ENCODE peak calls at places on chromosomes 3 and 15, in eight cellular contexts. M is endothelial cell, C is fibroblast of mammary gland, Z is adrenal gland, N is IMR-90, V is WERI-Rb-1, W is progenitor cell of endocrine pancreas, L is dorsolateral prefrontal cortex. P is an unnamed sample.
A peak's percentile ranks its signal among the peaks of the same experiment; 100 is the strongest.

GRCh38 chr15:28935316-28935715 is 49.5 kb downstream of the APBA2 start:
- DNase-seq in Z (no peak), V (no peak), M (peak; percentile 37), W (no peak), L (no peak), N (no peak), C (no peak), P (no peak)

GRCh38 chr15:70328137-70329115 is 230.7 kb upstream of the TLE3 start:
- DNase-seq in M (no peak), V (no peak), Z (peak; percentile 43), N (peak; percentile 48), L (no peak), W (no peak), C (peak; percentile 84), P (peak; percentile 79)

GRCh38 chr3:43144811-43145490 is 39.1 kb upstream of the POMGNT2 start:
- DNase-seq in N (peak; percentile 59), W (no peak), M (no peak), V (no peak), L (no peak), C (peak; percentile 87), Z (peak; percentile 39), P (no peak)

GRCh38 chr3:175895731-175896130 is 1036.6 kb downstream of the NAALADL2 start:
- DNase-seq in M (no peak), L (no peak), N (no peak), Z (no peak), W (no peak), V (no peak), C (no peak), P (no peak)

GRCh38 chr15:38041576-38041975 is 107.1 kb downstream of the TMCO5A start:
- DNase-seq in L (no peak), Z (no peak), N (peak; percentile 77), C (peak; percentile 66), W (no peak), M (no peak), V (no peak), P (no peak)

GRCh38 chr3:149833241-149833640 is 20.2 kb downstream of the RNF13 start:
- DNase-seq in L (no peak), Z (no peak), M (no peak), W (no peak), V (no peak), N (no peak), C (no peak), P (no peak)

GRCh38 chr3:14290631-14291385 is 111.6 kb upstream of the SLC6A6 start:
- DNase-seq in L (no peak), M (no peak), V (no peak), C (peak; percentile 36), W (no peak), N (no peak), Z (no peak), P (no peak)

GRCh38 chr15:68638953-68639500 is 60.2 kb downstream of the CORO2B start:
- DNase-seq in L (no peak), M (no peak), Z (no peak), N (peak; percentile 57), C (peak; percentile 80), V (no peak), W (no peak), P (no peak)

GRCh38 chr15:55564347-55565145 is 23.6 kb downstream of the PYGO1 start:
- DNase-seq in V (no peak), N (no peak), Z (no peak), C (no peak), L (no peak), M (no peak), W (no peak), P (no peak)

GRCh38 chr3:97691354-97691753 is 73.2 kb upstream of the ARL6 start:
- DNase-seq in M (no peak), V (no peak), C (no peak), Z (no peak), N (no peak), L (no peak), W (no peak), P (no peak)

GRCh38 chr3:43307226-43307625 is 20.9 kb downstream of the SNRK start:
- DNase-seq in N (peak; percentile 11), V (no peak), M (no peak), Z (no peak), C (no peak), L (no peak), W (no peak), P (no peak)

GRCh38 chr3:141076821-141077571 is 25.8 kb downstream of the SPSB4 start:
- DNase-seq in M (no peak), N (peak; percentile 52), Z (peak; percentile 39), V (peak; percentile 66), W (no peak), L (no peak), C (peak; percentile 51), P (no peak)

GRCh38 chr15:25251700-25252390 is 187.0 kb downstream of the UBE3A start:
- DNase-seq in M (no peak), L (peak; percentile 22), V (no peak), W (peak; percentile 7), N (no peak), Z (no peak), C (no peak), P (peak; percentile 81)

GRCh38 chr3:153768559-153769469 is 352.4 kb upstream of the ARHGEF26 start:
- DNase-seq in N (peak; percentile 61), L (no peak), Z (no peak), W (peak; percentile 12), V (peak; percentile 52), C (peak; percentile 72), M (peak; percentile 51), P (no peak)

GRCh38 chr15:74954515-74954914 is 2.1 kb downstream of the RPP25 start:
- DNase-seq in L (no peak), V (peak; percentile 86), N (peak; percentile 84), Z (peak; percentile 90), M (peak; percentile 22), W (no peak), C (peak; percentile 25), P (no peak)

GRCh38 chr3:113278599-113278955 is 67.2 kb downstream of the BOC start:
- DNase-seq in M (no peak), L (no peak), Z (no peak), V (no peak), W (no peak), C (no peak), N (no peak), P (no peak)

GRCh38 chr15:24684313-24684712 is 8.7 kb downstream of the NPAP1 start:
- DNase-seq in Z (no peak), W (no peak), V (no peak), C (no peak), L (no peak), M (no peak), N (no peak), P (no peak)

GRCh38 chr15:89399390-89400120 is 64.9 kb upstream of the POLG start:
- DNase-seq in Z (no peak), W (no peak), N (no peak), V (peak; percentile 89), L (no peak), M (peak; percentile 63), C (peak; percentile 6), P (no peak)
- TF ChIP-seq CTCF in Z (no peak), W (peak; percentile 69), N (no peak), V (peak; percentile 72), L (peak; percentile 44), M (peak; percentile 64), C (peak; percentile 29), P (peak; percentile 46)

GRCh38 chr3:22729981-22730380 is 473.1 kb upstream of the UBE2E2 start:
- DNase-seq in V (no peak), L (no peak), C (peak; percentile 7), W (no peak), N (peak; percentile 0), M (peak; percentile 8), Z (no peak), P (no peak)
- TF ChIP-seq CTCF in V (peak; percentile 40), L (no peak), C (peak; percentile 21), W (peak; percentile 51), N (no peak), M (peak; percentile 56), Z (no peak), P (peak; percentile 59)

DNA sequence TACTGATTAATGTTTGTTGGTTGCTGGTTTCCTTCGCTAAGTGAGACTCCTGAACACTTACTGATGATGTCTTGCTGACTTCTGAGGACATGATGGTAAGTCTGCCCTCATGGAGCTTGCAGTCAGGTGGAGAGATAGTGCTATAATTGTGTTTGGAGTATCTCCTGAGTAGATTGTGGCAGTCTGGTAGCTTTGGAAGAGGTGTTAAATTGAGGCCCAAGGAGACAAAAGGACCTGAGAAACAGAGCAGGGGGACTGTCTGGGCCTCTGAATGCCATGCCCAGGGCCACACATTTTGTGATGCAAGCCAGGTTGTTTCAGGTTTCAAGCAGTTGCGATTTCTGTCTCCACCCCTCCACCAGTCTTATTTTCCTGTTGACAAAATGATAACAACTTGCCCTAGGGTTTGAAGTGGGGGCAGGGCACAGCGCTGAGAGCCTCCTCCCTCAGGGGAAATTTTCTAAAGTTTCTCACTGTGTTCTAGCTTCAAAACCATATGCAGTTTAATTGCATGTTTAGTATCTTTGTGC is 16.7 kb downstream of the SMAD3 start:
- DNase-seq in L (no peak), C (no peak), V (no peak), M (no peak), N (no peak), Z (no peak), W (no peak), P (no peak)
- TF ChIP-seq CTCF in L (no peak), C (no peak), V (no peak), M (no peak), N (no peak), Z (no peak), W (no peak), P (no peak)

GRCh38 chr3:55894605-55895004 is 407.5 kb upstream of the WNT5A start:
- DNase-seq in L (no peak), M (no peak), V (no peak), C (no peak), W (no peak), Z (no peak), N (no peak), P (no peak)

GRCh38 chr3:55899887-55900286 is 412.8 kb upstream of the WNT5A start:
- DNase-seq in V (no peak), M (peak; percentile 19), L (no peak), W (no peak), C (no peak), N (no peak), Z (no peak), P (no peak)

GRCh38 chr3:55896155-55896554 is 409.0 kb upstream of the WNT5A start:
- DNase-seq in M (no peak), Z (no peak), N (no peak), V (no peak), W (no peak), C (no peak), L (no peak), P (no peak)

GRCh38 chr3:55893045-55893664 is 406.0 kb upstream of the WNT5A start:
- DNase-seq in M (no peak), W (no peak), V (no peak), Z (no peak), C (no peak), N (peak; percentile 81), L (no peak), P (no peak)

DNA sequence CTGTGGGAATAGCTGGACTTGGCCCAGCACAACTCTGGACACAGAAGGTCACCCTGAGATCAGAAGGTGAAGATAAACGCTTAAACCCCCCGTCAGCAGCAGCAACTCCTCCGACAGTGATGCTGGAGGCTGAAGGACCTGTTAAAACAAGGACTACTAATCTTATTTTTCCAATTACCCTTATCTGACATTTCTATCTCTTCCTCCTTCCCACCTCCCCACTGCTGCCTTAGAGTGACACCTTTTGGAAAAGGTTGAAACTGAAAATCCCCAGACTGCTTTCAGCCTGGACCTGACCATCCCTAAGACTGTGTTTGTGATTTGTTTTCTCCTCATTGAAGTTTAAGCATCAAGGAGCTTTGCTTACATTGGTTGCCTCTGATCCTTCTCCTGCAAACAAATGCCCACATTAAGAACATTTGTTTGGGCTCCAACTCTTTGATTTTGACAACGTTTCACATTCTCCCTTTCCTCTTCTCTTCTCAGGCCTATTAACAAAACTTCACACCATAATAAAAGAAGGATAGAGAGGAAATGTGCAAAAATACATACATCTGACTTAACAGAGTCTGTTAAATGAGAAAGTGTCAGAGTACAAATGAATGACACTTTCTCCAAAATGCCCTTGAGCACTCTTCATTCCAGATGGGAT is 410.6 kb upstream of the WNT5A start:
- DNase-seq in W (no peak), C (peak; percentile 2), M (peak; percentile 12), V (peak; percentile 29), Z (no peak), N (peak; percentile 21), L (no peak), P (no peak)
- TF ChIP-seq CTCF in W (peak; percentile 53), C (peak; percentile 6), M (no peak), V (peak; percentile 57), Z (no peak), N (peak; percentile 58), L (no peak), P (peak; percentile 54)